ENCODE peak calls at places on chromosomes 2 and 18, in four cellular contexts. J is MM.1S, A is fibroblast of villous mesenchyme, V is endothelial cell. G is an unnamed sample.

GRCh38 chr2:168552450-168552856 is 96.4 kb downstream of the CERS6 start:
- DNase-seq in J (peak), A (no peak), V (no peak), G (no peak)

GRCh38 chr2:208361077-208361441 is 45.5 kb upstream of the PTH2R start:
- DNase-seq in J (no peak), A (no peak), V (no peak), G (no peak)

GRCh38 chr2:23436346-23437099 is 51.5 kb downstream of the KLHL29 start:
- DNase-seq in J (no peak), A (no peak), V (no peak), G (no peak)

GRCh38 chr2:9914384-9915065 is 37.0 kb upstream of the GRHL1 start:
- DNase-seq in J (peak), A (peak), V (no peak), G (peak)

GRCh38 chr18:57698571-57699276 is 77.1 kb upstream of the NARS1 start:
- DNase-seq in J (no peak), A (peak), V (no peak), G (peak)

GRCh38 chr2:211455225-211455841 is 898.9 kb downstream of the CPS1 start:
- DNase-seq in J (peak), A (peak), V (peak), G (peak)

GRCh38 chr2:136211671-136212070 is 93.7 kb upstream of the CXCR4 start:
- DNase-seq in J (no peak), A (no peak), V (no peak), G (no peak)

GRCh38 chr2:197281421-197281820 is 29.2 kb downstream of the ANKRD44 start:
- DNase-seq in J (no peak), A (no peak), V (no peak), G (no peak)

GRCh38 chr2:65666156-65666725 is 233.8 kb upstream of the SPRED2 start:
- DNase-seq in J (peak), A (peak), V (no peak), G (peak)

GRCh38 chr2:118845843-118846666 is 1.4 kb downstream of the EN1 start:
- DNase-seq in J (no peak), A (no peak), V (peak), G (no peak)

GRCh38 chr2:52658598-52658997 is 1109.0 kb upstream of the CHAC2 start:
- DNase-seq in J (no peak), A (peak), V (no peak), G (peak)

GRCh38 chr2:217943379-217944321 is 59.1 kb downstream of the TNS1 start:
- DNase-seq in J (no peak), A (peak), V (peak), G (peak)

GRCh38 chr2:223180463-223180862 is 128.5 kb downstream of the KCNE4 start:
- DNase-seq in J (no peak), A (peak), V (no peak), G (peak)

GRCh38 chr2:98269274-98269673 is 77.0 kb upstream of the CNGA3 start:
- DNase-seq in J (peak), A (peak), V (peak), G (peak)

GRCh38 chr2:11154460-11155325 is 574 bp upstream of the SLC66A3 start:
- DNase-seq in J (peak), A (peak), V (peak), G (peak)

GRCh38 chr2:48197618-48198017 is 291.3 kb upstream of the FBXO11 start:
- DNase-seq in J (no peak), A (no peak), V (no peak), G (no peak)

GRCh38 chr2:195575879-195576391 is 81.1 kb upstream of the SLC39A10 start:
- DNase-seq in J (peak), A (peak), V (no peak), G (peak)

GRCh38 chr2:117330611-117331010 is 483.9 kb upstream of the DDX18 start:
- DNase-seq in J (no peak), A (no peak), V (no peak), G (no peak)

GRCh38 chr18:11566236-11566965 is 43.0 kb upstream of the SLC35G4 start:
- DNase-seq in J (no peak), A (no peak), V (no peak), G (no peak)

GRCh38 chr2:178787155-178787554 is 20.1 kb downstream of the TTN start:
- DNase-seq in J (no peak), A (no peak), V (no peak), G (no peak)

GRCh38 chr18:22674300-22674699 is 256.6 kb upstream of the CTAGE1 start:
- DNase-seq in J (no peak), A (peak), V (no peak), G (peak)

GRCh38 chr18:74216661-74217110 is 68.4 kb downstream of the TIMM21 start:
- DNase-seq in J (no peak), A (no peak), V (no peak), G (no peak)

GRCh38 chr2:159053186-159054031 is 85.0 kb downstream of the TANC1 start:
- DNase-seq in J (no peak), A (peak), V (no peak), G (no peak)

GRCh38 chr2:38498039-38498438 is 104.7 kb downstream of the HNRNPLL start:
- DNase-seq in J (no peak), A (no peak), V (no peak), G (no peak)

GRCh38 chr2:169090133-169090820 is 20.9 kb downstream of the DHRS9 start:
- DNase-seq in J (peak), A (no peak), V (no peak), G (no peak)

GRCh38 chr18:39455300-39455699 is 1889.7 kb upstream of the CELF4 start:
- DNase-seq in J (no peak), A (peak), V (no peak), G (peak)

GRCh38 chr2:1642066-1642861 is 102.1 kb downstream of the PXDN start:
- DNase-seq in J (no peak), A (no peak), V (no peak), G (no peak)

GRCh38 chr2:168726375-168726774 is 76.1 kb upstream of the NOSTRIN start:
- DNase-seq in J (no peak), A (no peak), V (no peak), G (no peak)

GRCh38 chr2:40448476-40449079 is 3.3 kb downstream of the SLC8A1 start:
- DNase-seq in J (peak), A (peak), V (peak), G (peak)

GRCh38 chr2:15695582-15696330 is 104.1 kb downstream of the DDX1 start:
- DNase-seq in J (no peak), A (no peak), V (no peak), G (no peak)

GRCh38 chr2:170306293-170306873 is 128.4 kb downstream of the MYO3B start:
- DNase-seq in J (no peak), A (no peak), V (no peak), G (no peak)

GRCh38 chr2:238440331-238440730 is 13.6 kb downstream of the ASB1 start:
- DNase-seq in J (no peak), A (no peak), V (no peak), G (no peak)

GRCh38 chr18:49728542-49728941 is 84.8 kb downstream of the ACAA2 start:
- DNase-seq in J (no peak), A (peak), V (peak), G (peak)

GRCh38 chr2:128358941-128359731 is 40.5 kb upstream of the HS6ST1 start:
- DNase-seq in J (no peak), A (no peak), V (no peak), G (no peak)

GRCh38 chr2:176638167-176639015 is 369.1 kb downstream of the MTX2 start:
- DNase-seq in J (peak), A (peak), V (peak), G (peak)

GRCh38 chr2:215680605-215681598 is 245.0 kb upstream of the FN1 start:
- DNase-seq in J (peak), A (peak), V (no peak), G (peak)

GRCh38 chr2:88624477-88624876 is 2.8 kb downstream of the EIF2AK3 start:
- DNase-seq in J (no peak), A (no peak), V (no peak), G (no peak)

GRCh38 chr2:88626171-88627054 is 851 bp downstream of the EIF2AK3 start:
- DNase-seq in J (peak), A (no peak), V (peak), G (no peak)

GRCh38 chr2:88627856-88628568 is 748 bp upstream of the EIF2AK3 start:
- DNase-seq in J (peak), A (peak), V (peak), G (peak)

GRCh38 chr2:88628569-88628939 is 1.3 kb upstream of the EIF2AK3 start:
- DNase-seq in J (no peak), A (no peak), V (no peak), G (no peak)

DNA sequence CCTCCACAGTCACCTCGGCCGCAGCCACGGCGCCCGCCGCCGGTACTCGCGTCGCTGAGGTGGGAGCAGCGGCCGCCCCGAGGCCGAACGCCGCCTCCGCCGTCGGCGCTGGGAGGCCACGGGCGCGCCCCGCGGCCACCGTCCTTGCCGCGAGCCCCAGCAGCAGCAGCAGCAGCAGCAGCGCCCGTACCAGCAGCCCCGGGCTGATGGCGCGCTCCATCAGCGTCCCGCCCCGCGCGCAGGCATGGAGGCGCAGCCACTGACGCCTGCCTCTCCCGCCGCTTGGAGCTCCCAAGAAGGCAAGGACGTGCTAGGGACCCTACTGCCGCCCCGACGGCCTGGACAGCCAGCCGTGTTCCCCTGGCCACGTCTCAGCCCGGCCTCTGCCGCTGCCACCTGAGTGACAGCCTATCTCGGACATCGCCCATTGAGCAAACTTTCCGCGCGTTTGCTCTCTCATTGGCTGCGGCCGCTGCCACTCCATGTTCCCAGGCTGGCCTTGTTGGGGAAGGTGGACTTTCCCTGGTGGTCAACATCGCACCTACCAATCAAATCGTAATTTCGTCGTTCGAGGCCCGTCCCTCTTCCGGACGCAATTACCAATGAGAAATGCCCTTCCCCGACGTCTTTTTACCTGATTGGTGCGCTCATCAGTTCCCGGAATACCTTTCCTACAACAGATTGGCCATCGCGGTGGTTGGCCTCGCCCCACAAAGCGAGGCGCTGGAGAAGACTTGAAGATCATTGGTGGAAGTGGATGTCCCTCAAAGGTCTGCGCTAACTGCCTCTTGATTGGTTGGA is at the start of gene EIF2AK3:
- DNase-seq in J (peak), A (peak), V (peak), G (peak)
- TF ChIP-seq CTCF in J (no peak), A (no peak), V (peak), G (peak)

DNA sequence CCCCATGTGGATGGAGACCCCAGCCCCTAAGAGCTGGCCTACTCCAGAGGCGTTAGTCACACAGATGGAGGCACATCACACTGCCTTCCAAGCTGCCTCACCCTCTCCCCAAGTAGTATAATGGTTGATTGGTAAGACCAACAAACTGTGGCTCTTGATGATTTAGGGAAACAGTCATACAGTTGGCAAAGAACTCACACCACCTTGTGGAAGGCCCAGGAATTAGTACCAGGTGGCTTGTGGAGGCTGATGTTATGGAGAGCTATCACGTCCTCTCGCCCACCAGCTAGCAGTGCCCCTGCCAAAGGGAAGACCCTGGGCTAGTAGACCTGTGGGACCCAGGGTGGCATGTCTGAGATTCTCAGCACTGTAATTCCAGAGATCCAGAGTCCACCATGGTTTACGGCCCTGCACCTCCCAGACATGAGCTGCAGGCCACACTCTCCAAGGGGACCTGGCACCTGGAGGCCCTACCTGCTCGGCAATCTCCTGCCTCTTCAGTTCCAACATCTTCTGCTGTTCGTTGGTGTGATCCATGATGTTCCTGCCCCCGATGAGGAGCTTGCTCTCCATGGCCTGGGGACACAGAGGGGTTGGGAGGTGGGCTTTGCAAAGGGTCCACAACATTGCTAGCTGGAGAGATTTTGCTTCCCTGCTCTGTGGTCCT is 26.3 kb downstream of the KIF3C start:
- DNase-seq in J (no peak), A (no peak), V (no peak), G (no peak)
- TF ChIP-seq CTCF in J (peak), A (no peak), V (no peak), G (peak)

DNA sequence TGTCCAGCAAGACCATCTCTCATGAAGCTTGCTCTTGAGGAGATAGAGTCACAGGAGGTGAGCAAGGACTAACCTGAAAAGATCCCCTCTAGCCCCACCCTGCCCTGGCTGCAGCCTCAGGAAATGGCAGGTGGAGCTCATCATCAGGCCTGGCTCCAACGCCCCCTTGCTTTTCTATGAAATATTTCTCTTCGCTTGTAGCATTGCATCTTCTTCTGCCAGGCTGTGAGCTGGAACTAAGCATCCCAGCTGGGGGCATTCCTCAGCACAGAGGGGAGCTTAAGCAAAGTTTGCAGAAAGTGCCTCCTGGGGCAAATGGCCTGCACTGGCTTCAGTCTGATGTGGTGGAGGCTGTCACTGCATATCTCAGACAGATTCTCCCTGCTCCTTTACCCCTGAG is 90.1 kb upstream of the LGALSL start:
- DNase-seq in J (no peak), A (no peak), V (no peak), G (no peak)
- TF ChIP-seq CTCF in J (no peak), A (no peak), V (no peak), G (no peak)

DNA sequence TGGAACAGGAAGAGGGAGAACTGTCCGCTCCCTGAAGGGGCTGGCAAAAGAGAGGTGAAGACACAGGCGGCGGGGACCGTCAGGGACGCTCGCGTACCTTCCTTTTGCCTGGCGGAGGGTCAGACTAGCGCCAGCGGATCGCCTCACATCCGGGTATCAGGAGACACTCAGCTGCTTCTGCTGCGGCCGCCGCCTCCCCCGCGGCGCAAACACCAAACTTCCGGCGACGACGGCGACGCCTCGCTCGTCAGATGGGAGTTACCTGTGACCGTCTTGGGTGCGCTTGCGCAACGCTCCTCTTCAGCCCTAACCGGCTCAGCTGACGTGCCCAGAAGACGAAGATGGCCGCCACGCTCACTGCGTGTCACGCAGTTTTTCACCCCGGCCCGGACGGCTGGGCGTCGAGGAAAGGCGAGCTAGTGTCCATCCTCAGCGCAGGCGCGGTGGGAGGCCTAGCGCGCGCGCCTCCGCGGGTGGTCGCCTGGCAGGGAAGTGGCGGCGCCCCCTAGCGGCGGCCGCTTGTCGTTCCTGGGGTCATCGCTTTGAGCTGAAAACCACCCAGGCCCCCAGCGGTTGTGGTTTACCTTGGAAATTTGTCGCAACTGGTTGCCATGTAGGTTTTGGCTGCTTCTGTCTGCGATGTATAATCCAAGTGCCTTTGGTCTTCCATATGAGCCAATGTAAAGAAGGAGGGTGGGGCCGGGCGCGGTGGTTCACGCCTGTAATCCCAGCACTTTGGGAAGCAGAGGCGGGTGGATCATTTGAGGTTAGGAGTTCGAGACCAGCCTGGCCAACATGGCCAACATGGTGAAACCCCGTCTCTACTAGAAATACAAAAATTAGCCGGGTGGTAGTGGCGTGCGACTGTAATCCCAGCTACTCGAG is at the start of gene ESCO1:
- DNase-seq in J (peak), A (peak), V (peak), G (peak)
- TF ChIP-seq CTCF in J (peak), A (peak), V (peak), G (peak)

GRCh38 chr2:199596549-199596948 is 138.8 kb upstream of the SATB2 start:
- DNase-seq in J (peak), A (peak), V (no peak), G (peak)
- TF ChIP-seq CTCF in J (peak), A (peak), V (no peak), G (peak)

DNA sequence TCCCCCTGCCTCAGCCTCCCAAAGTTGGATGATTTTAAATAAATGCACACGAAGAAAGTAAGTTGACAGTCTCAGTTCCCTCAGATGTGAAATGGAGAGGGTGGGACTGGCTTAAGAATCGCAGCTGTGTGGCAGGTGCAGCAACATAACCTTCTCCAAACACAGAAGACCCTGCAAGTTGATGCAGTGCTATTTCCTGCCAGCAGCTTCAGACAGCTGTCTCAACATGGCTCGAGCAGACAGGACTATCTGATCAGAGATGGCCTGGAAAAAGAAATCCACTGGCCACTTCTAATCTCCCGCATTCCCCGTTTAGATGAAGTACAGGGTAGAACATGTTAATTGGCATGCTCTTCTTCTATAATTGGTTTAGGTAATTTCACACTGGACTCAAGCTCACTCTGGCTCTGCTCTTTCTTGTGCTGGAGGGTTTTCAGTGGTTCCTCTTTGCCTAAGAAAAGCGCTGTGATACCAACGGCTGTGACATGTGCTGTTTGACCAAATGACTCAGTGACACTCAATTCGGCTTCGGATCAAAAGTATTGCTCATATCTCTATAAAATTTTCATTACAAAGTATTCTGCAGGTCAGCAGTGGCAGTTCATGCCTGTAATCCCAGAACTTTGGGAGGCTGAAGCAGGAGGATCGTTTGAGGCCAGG is 40.2 kb downstream of the MYOM1 start:
- DNase-seq in J (no peak), A (no peak), V (no peak), G (no peak)
- TF ChIP-seq CTCF in J (no peak), A (no peak), V (no peak), G (no peak)

DNA sequence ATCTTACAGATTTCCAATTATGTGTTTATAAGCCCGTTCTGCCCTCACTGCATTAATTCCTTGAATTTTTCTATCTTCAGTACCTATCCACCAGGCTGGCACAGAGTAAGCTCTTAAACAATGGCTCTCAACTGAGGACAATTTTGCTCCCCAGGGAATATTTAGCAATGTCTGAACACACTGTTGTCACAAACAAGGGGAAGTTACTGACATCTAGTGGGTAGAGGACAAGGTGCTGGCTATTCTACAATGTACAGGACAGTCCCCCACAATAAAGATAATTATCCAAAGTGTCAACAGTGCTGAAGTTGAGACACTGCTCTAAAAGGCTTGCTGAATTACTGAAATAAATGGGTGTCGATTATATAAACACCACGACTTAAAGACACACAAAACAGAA is 5.0 kb downstream of the NDUFS1 start:
- DNase-seq in J (no peak), A (peak), V (no peak), G (no peak)
- TF ChIP-seq CTCF in J (peak), A (peak), V (no peak), G (peak)

G was measured in HFFc6.